ENCODE peak calls at places on chromosomes 4 and X, in six cellular contexts. V is hepatocyte, C is T-helper 17 cell, X is SW 1271, W is NCI-H460, S is AG04450. P is an unnamed sample.

GRCh38 chr4:78556655-78557054 is 5.1 kb downstream of the ANXA3 start:
- DNase-seq in V (no peak), C (no peak), X (no peak), W (no peak), S (no peak), P (no peak)

GRCh38 chr4:155941085-155941484 is 12.6 kb downstream of the CTSO start:
- DNase-seq in V (no peak), C (no peak), X (no peak), W (no peak), S (no peak), P (no peak)

GRCh38 chrX:1601768-1602085 is 10.3 kb downstream of the AKAP17A start:
- DNase-seq in V (no peak), C (no peak), X (no peak), W (no peak), S (no peak), P (no peak)

GRCh38 chr4:67927251-67927650 is 36.0 kb downstream of the TMPRSS11A start:
- DNase-seq in V (no peak), C (no peak), X (no peak), W (no peak), S (no peak), P (no peak)

GRCh38 chrX:135707880-135708279 is 5.6 kb upstream of the CT45A1 start:
- DNase-seq in V (no peak), C (no peak), X (no peak), W (peak; percentile 30), S (no peak), P (peak; percentile 11)

GRCh38 chrX:103584606-103585005 is 709 bp upstream of the TCEAL4 start:
- DNase-seq in V (no peak), C (no peak), X (no peak), W (no peak), S (no peak), P (no peak)

GRCh38 chr4:146585761-146586333 is 52.8 kb upstream of the POU4F2 start:
- DNase-seq in V (peak; percentile 22), C (no peak), X (no peak), W (no peak), S (no peak), P (no peak)

GRCh38 chrX:148466292-148466691 is 34.1 kb upstream of the AFF2 start:
- DNase-seq in V (no peak), C (no peak), X (no peak), W (no peak), S (no peak), P (no peak)

GRCh38 chr4:148854203-148854602 is 412.0 kb upstream of the NR3C2 start:
- DNase-seq in V (no peak), C (no peak), X (no peak), W (no peak), S (no peak), P (no peak)

GRCh38 chrX:17564689-17565409 is 172.4 kb upstream of the SCML1 start:
- DNase-seq in V (no peak), C (no peak), X (no peak), W (no peak), S (no peak), P (no peak)

GRCh38 chrX:68504237-68504636 is 5.4 kb downstream of the YIPF6 start:
- DNase-seq in V (no peak), C (no peak), X (no peak), W (no peak), S (peak; percentile 39), P (peak; percentile 53)

GRCh38 chr4:4216668-4217067 is 10.1 kb downstream of the OTOP1 start:
- DNase-seq in V (no peak), C (no peak), X (peak; percentile 9), W (no peak), S (no peak), P (no peak)

GRCh38 chrX:77087529-77088169 is 359.5 kb upstream of the FGF16 start:
- DNase-seq in V (peak; percentile 43), C (no peak), X (no peak), W (peak; percentile 14), S (no peak), P (no peak)

GRCh38 chr4:39613093-39613656 is 25.5 kb downstream of the SMIM14 start:
- DNase-seq in V (no peak), C (no peak), X (no peak), W (no peak), S (no peak), P (no peak)

GRCh38 chr4:26238426-26238781 is 82.4 kb upstream of the RBPJ start:
- DNase-seq in V (peak; percentile 78), C (no peak), X (no peak), W (no peak), S (no peak), P (no peak)

GRCh38 chr4:67713531-67714247 is 12.7 kb upstream of the UBA6 start:
- DNase-seq in V (no peak), C (no peak), X (no peak), W (no peak), S (no peak), P (no peak)

GRCh38 chr4:185741795-185742194 is 70.2 kb downstream of the SORBS2 start:
- DNase-seq in V (no peak), C (no peak), X (no peak), W (no peak), S (no peak), P (no peak)

GRCh38 chrX:2370436-2370835 is 130.3 kb downstream of the DHRSX start:
- DNase-seq in V (no peak), C (no peak), X (no peak), W (no peak), S (no peak), P (no peak)

GRCh38 chr4:108361886-108362285 is 193.2 kb upstream of the LEF1 start:
- DNase-seq in V (no peak), C (no peak), X (no peak), W (no peak), S (no peak), P (no peak)